ENCODE peak calls at places on chromosomes 13 and 19, in ten cellular contexts. Z is fibroblast of lung, S is hepatocyte, T is psoas muscle, G is tibial nerve, D is IMR-90, I is pancreas, Q is cardiac muscle cell, Y is Peyer's patch, P is right atrium auricular region. H is an unnamed sample.

GRCh38 chr19:13195678-13196077 is 45.5 kb downstream of the IER2 start:
- DNase-seq in Z (no peak), I (peak; percentile 79), T (no peak), Y (peak; percentile 84), S (peak; percentile 87), G (no peak), Q (peak; percentile 61), P (no peak), D (no peak), H (peak; percentile 43)

GRCh38 chr13:73173160-73173905 is 114.5 kb downstream of the KLF5 start:
- DNase-seq in Y (no peak), T (no peak), P (no peak), G (no peak), D (no peak), Q (no peak), S (peak; percentile 26), Z (no peak), I (no peak), H (peak; percentile 35)

GRCh38 chr19:49555600-49556411 is 24.6 kb downstream of the NOSIP start:
- DNase-seq in Y (peak; percentile 88), Z (peak; percentile 56), I (peak; percentile 95), P (no peak), D (no peak), S (peak; percentile 64), Q (peak; percentile 90), T (peak; percentile 85), G (peak; percentile 62), H (peak; percentile 66)

GRCh38 chr19:47003611-47003935 is 16.1 kb upstream of the NPAS1 start:
- DNase-seq in P (no peak), Y (no peak), Q (no peak), D (peak; percentile 10), S (no peak), G (no peak), I (no peak), Z (no peak), T (no peak), H (no peak)

GRCh38 chr19:4391701-4392543 is 8.4 kb downstream of the SH3GL1 start:
- DNase-seq in T (peak; percentile 82), P (no peak), Q (no peak), G (no peak), Y (no peak), Z (peak; percentile 66), D (peak; percentile 91), I (no peak), S (no peak), H (no peak)

GRCh38 chr19:55088543-55089265 is 13.0 kb downstream of the EPS8L1 start:
- DNase-seq in T (peak; percentile 89), S (peak; percentile 85), D (peak; percentile 43), G (peak; percentile 67), P (peak; percentile 76), Z (peak; percentile 61), Q (peak; percentile 76), I (peak; percentile 88), Y (peak; percentile 83), H (peak; percentile 92)

GRCh38 chr19:45477216-45477615 is 9.4 kb downstream of the FOSB start:
- DNase-seq in Q (no peak), G (no peak), Z (no peak), S (no peak), T (no peak), P (no peak), I (peak; percentile 27), D (no peak), Y (no peak), H (no peak)

GRCh38 chr19:49884760-49885159 is 7.3 kb downstream of the TBC1D17 start:
- DNase-seq in I (no peak), D (no peak), Z (no peak), P (no peak), S (no peak), T (no peak), G (no peak), Q (no peak), Y (no peak), H (no peak)

GRCh38 chr19:18298601-18299000 is 17.2 kb upstream of the JUND start:
- DNase-seq in G (no peak), T (no peak), Y (no peak), Q (no peak), P (no peak), D (no peak), Z (no peak), S (no peak), I (no peak), H (no peak)

GRCh38 chr13:97723655-97724054 is 229.8 kb upstream of the IPO5 start:
- DNase-seq in I (no peak), S (no peak), P (no peak), D (no peak), G (no peak), T (no peak), Z (no peak), Y (no peak), Q (peak; percentile 12), H (no peak)

GRCh38 chr13:47025791-47026419 is 129.1 kb upstream of the HTR2A start:
- DNase-seq in Q (no peak), Y (no peak), I (no peak), D (no peak), G (no peak), P (no peak), S (no peak), Z (no peak), T (no peak), H (no peak)

GRCh38 chr13:79290595-79291244 is 115.3 kb downstream of the RBM26 start:
- DNase-seq in Q (peak; percentile 73), Y (no peak), G (no peak), P (no peak), S (no peak), D (no peak), Z (no peak), T (no peak), I (no peak), H (no peak)

GRCh38 chr13:35923347-35923746 is 207.8 kb downstream of the DCLK1 start:
- DNase-seq in Z (peak; percentile 17), T (no peak), P (no peak), Y (no peak), S (no peak), G (no peak), Q (no peak), D (peak; percentile 68), I (no peak), H (no peak)

GRCh38 chr13:44331912-44332840 is 41.4 kb upstream of the SERP2 start:
- DNase-seq in I (no peak), G (no peak), D (peak; percentile 84), T (peak; percentile 70), Q (peak; percentile 81), S (peak; percentile 56), Z (peak; percentile 92), Y (no peak), P (peak; percentile 77), H (no peak)

GRCh38 chr19:38793671-38794070 is 4.7 kb downstream of the LGALS7B start:
- DNase-seq in P (no peak), S (no peak), Q (no peak), T (peak; percentile 30), Z (no peak), I (no peak), D (no peak), G (no peak), Y (no peak), H (no peak)
- TF ChIP-seq CTCF in P (no peak), S (no peak), Q (no peak), T (no peak), Z (no peak), I (no peak), D (no peak), G (no peak), Y (no peak), H (no peak)

GRCh38 chr19:35136977-35137702 is 1.5 kb upstream of the FXYD1 start:
- DNase-seq in P (no peak), Z (no peak), T (peak; percentile 31), Q (no peak), G (no peak), Y (no peak), I (peak; percentile 56), S (no peak), D (no peak), H (no peak)
- H3K4me1 ChIP-seq in P (peaks cover 75% of the 10 kb centered on the region), Z (peaks cover 30% of the 10 kb centered on the region), T (peaks cover 26% of the 10 kb centered on the region), Q (peaks cover 52% of the 10 kb centered on the region), G (no peaks in the 10 kb centered on the region), Y (no peaks in the 10 kb centered on the region), I (peaks cover 10% of the 10 kb centered on the region), S (peaks cover 43% of the 10 kb centered on the region), D (peaks cover 18% of the 10 kb centered on the region), H (peaks cover 9% of the 10 kb centered on the region)

DNA sequence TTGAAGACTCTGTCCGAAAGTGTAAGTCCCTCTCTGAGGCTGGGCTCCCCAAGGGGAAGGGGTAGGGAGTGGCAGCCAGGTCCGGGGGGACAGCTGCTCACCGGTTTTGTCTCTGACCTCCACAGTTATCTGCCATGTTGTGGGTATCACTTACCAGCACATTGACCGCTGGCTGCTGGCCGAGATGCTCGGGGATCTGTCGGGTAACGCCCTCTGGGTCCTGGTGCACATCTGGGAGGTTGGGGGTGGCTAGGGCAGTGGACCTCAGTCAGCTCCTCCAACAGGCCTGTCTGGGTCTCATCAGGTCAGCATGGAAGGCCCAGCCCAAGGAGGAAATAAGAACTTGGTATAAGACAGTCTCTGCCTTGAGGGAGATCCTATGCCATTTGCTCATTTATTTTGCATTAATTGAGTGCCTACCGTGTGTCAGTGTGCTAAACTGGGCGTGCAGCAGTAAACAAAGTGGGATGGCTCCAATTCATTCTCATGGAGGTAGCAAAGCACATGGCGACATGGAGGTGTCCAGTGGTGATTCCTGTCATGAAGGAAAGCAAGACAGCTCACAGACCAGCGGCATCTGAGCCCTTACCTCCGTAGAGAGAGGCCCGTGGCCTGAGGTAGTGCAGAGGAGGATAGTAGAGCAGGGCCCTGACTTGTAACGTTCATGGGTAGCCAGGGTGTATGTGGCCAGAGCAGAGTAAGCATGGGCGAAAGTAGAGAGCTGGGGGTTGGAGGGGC is 13.7 kb downstream of the EIF3K start:
- DNase-seq in I (no peak), S (no peak), D (no peak), Q (no peak), G (no peak), Y (no peak), Z (no peak), T (no peak), P (no peak), H (no peak)
- TF ChIP-seq CTCF in I (no peak), S (no peak), D (no peak), Q (no peak), G (no peak), Y (no peak), Z (no peak), T (no peak), P (no peak), H (no peak)

GRCh38 chr19:41422955-41423354 is 4.2 kb downstream of the B3GNT8 start:
- DNase-seq in G (no peak), Q (no peak), T (no peak), P (no peak), D (no peak), S (no peak), I (no peak), Y (no peak), Z (no peak), H (no peak)

GRCh38 chr19:41422456-41422855 is 4.7 kb downstream of the B3GNT8 start:
- DNase-seq in G (no peak), Q (no peak), D (no peak), S (no peak), T (no peak), I (no peak), Y (no peak), P (no peak), Z (no peak), H (no peak)

GRCh38 chr19:41426116-41426841 is 895 bp downstream of the B3GNT8 start:
- DNase-seq in Y (peak; percentile 68), Z (no peak), S (no peak), I (no peak), P (no peak), D (no peak), Q (peak; percentile 20), T (no peak), G (no peak), H (no peak)

GRCh38 chr19:41425174-41426115 is 1.7 kb downstream of the B3GNT8 start:
- DNase-seq in T (no peak), I (no peak), Y (peak; percentile 67), Q (no peak), S (no peak), G (no peak), Z (no peak), D (no peak), P (no peak), H (no peak)

GRCh38 chr19:41424335-41425173 is 2.6 kb downstream of the B3GNT8 start:
- DNase-seq in Q (no peak), T (no peak), S (no peak), G (no peak), Y (peak; percentile 69), P (no peak), D (no peak), Z (no peak), I (no peak), H (no peak)
- H3K4me1 ChIP-seq in Q (peaks cover 24% of the 10 kb centered on the region), T (no peaks in the 10 kb centered on the region), S (peaks cover 25% of the 10 kb centered on the region), G (no peaks in the 10 kb centered on the region), Y (peaks cover 5% of the 10 kb centered on the region), P (peaks cover 53% of the 10 kb centered on the region), D (peaks cover 10% of the 10 kb centered on the region), Z (peaks cover 9% of the 10 kb centered on the region), I (no peaks in the 10 kb centered on the region), H (peaks cover 13% of the 10 kb centered on the region)